ENCODE peak calls at places on chromosomes 1 and 21, in four cellular contexts. K is heart left ventricle, Y is IMR-90, B is OCI-LY7. L is an unnamed sample.

GRCh38 chr1:231724876-231725647 is 98.5 kb downstream of the DISC1 start:
- DNase-seq in K (peak; percentile 34), Y (peak; percentile 36), B (peak; percentile 60), L (peak; percentile 69)

GRCh38 chr1:111598534-111598933 is 21.1 kb upstream of the RAP1A start:
- DNase-seq in K (no peak), Y (no peak), B (no peak), L (no peak)

GRCh38 chr1:15942661-15943514 is 33.0 kb downstream of the ZBTB17 start:
- DNase-seq in K (no peak), Y (no peak), B (no peak), L (no peak)

GRCh38 chr1:17565551-17565971 is 26.1 kb downstream of the ARHGEF10L start:
- DNase-seq in K (no peak), Y (no peak), B (no peak), L (no peak)

GRCh38 chr1:205217418-205217817 is 5.9 kb upstream of the DSTYK start:
- DNase-seq in K (no peak), Y (no peak), B (no peak), L (no peak)

GRCh38 chr21:41706678-41707077 is 60.2 kb downstream of the RIPK4 start:
- DNase-seq in K (no peak), Y (peak; percentile 39), B (no peak), L (no peak)

GRCh38 chr1:241608379-241609033 is 31.7 kb downstream of the CHML start:
- DNase-seq in K (no peak), Y (peak; percentile 79), B (no peak), L (no peak)

GRCh38 chr1:78292361-78292760 is 198.4 kb upstream of the PTGFR start:
- DNase-seq in K (peak; percentile 29), Y (peak; percentile 51), B (no peak), L (no peak)

GRCh38 chr1:30908886-30909777 is 574 bp upstream of the SDC3 start:
- DNase-seq in K (no peak), Y (no peak), B (no peak), L (peak; percentile 58)

GRCh38 chr21:45443595-45444181 is 38.7 kb downstream of the COL18A1 start:
- DNase-seq in K (no peak), Y (no peak), B (no peak), L (no peak)

GRCh38 chr1:231192620-231193163 is 30.8 kb downstream of the TRIM67 start:
- DNase-seq in K (peak; percentile 72), Y (no peak), B (no peak), L (no peak)

GRCh38 chr1:33687000-33687399 is 176.9 kb upstream of the HMGB4 start:
- DNase-seq in K (no peak), Y (no peak), B (no peak), L (no peak)

GRCh38 chr1:24338447-24338846 is 19.3 kb downstream of the GRHL3 start:
- DNase-seq in K (no peak), Y (no peak), B (no peak), L (no peak)

GRCh38 chr1:167601442-167602380 is 28.3 kb upstream of the RCSD1 start:
- DNase-seq in K (peak; percentile 51), Y (no peak), B (peak; percentile 79), L (no peak)

GRCh38 chr1:197268012-197268411 is at the start of gene CRB1:
- DNase-seq in K (no peak), Y (no peak), B (peak; percentile 2), L (no peak)

GRCh38 chr1:24762133-24762676 is 17.0 kb downstream of the CLIC4 start:
- DNase-seq in K (no peak), Y (peak; percentile 75), B (no peak), L (no peak)

GRCh38 chr1:154404984-154405761 is at the start of gene IL6R:
- DNase-seq in K (peak; percentile 97), Y (peak; percentile 93), B (peak; percentile 16), L (peak; percentile 75)

GRCh38 chr21:45843426-45843825 is 138.1 kb upstream of the COL6A1 start:
- DNase-seq in K (no peak), Y (no peak), B (no peak), L (no peak)

GRCh38 chr1:181140891-181141290 is 52.4 kb downstream of the IER5 start:
- DNase-seq in K (no peak), Y (no peak), B (no peak), L (no peak)

GRCh38 chr1:116586741-116587143 is 15.9 kb upstream of the CD58 start:
- DNase-seq in K (no peak), Y (no peak), B (no peak), L (peak; percentile 28)

GRCh38 chr1:202858306-202858705 is 30.6 kb downstream of the RABIF start:
- DNase-seq in K (peak; percentile 75), Y (peak; percentile 7), B (no peak), L (no peak)

GRCh38 chr1:65149391-65149729 is 1.4 kb downstream of the AK4 start:
- DNase-seq in K (no peak), Y (no peak), B (no peak), L (no peak)

GRCh38 chr21:42102063-42102462 is 30.9 kb downstream of the UMODL1 start:
- DNase-seq in K (no peak), Y (no peak), B (no peak), L (no peak)

GRCh38 chr1:164723296-164723731 is 164.3 kb downstream of the PBX1 start:
- DNase-seq in K (no peak), Y (no peak), B (no peak), L (no peak)

GRCh38 chr1:156471496-156472490 is 28.8 kb downstream of the MEF2D start:
- DNase-seq in K (peak; percentile 90), Y (no peak), B (no peak), L (no peak)

GRCh38 chr1:22780696-22781095 is 70.1 kb downstream of the EPHB2 start:
- DNase-seq in K (no peak), Y (peak; percentile 16), B (peak; percentile 2), L (peak; percentile 27)

GRCh38 chr1:68065766-68066165 is 15.3 kb upstream of the DIRAS3 start:
- DNase-seq in K (no peak), Y (no peak), B (no peak), L (no peak)

GRCh38 chr1:3850857-3851256 is 6.2 kb downstream of the CEP104 start:
- DNase-seq in K (no peak), Y (no peak), B (no peak), L (no peak)

GRCh38 chr21:33598051-33598450 is 9.6 kb upstream of the DONSON start:
- DNase-seq in K (no peak), Y (no peak), B (no peak), L (no peak)

GRCh38 chr1:66564250-66564649 is 30.3 kb downstream of the SGIP1 start:
- DNase-seq in K (no peak), Y (peak; percentile 99), B (no peak), L (no peak)

GRCh38 chr1:211713231-211713630 is 37.8 kb upstream of the NEK2 start:
- DNase-seq in K (no peak), Y (no peak), B (no peak), L (no peak)

GRCh38 chr1:59081795-59082194 is 215.1 kb upstream of the FGGY start:
- DNase-seq in K (no peak), Y (no peak), B (no peak), L (no peak)

GRCh38 chr1:96971849-96972602 is 250.4 kb downstream of the PTBP2 start:
- DNase-seq in K (no peak), Y (peak; percentile 35), B (no peak), L (no peak)

GRCh38 chr21:46229133-46229922 is 754 bp upstream of the LSS start:
- DNase-seq in K (peak; percentile 60), Y (no peak), B (no peak), L (no peak)

GRCh38 chr1:29802181-29803068 is 566.1 kb downstream of the PTPRU start:
- DNase-seq in K (no peak), Y (no peak), B (no peak), L (peak; percentile 65)

DNA sequence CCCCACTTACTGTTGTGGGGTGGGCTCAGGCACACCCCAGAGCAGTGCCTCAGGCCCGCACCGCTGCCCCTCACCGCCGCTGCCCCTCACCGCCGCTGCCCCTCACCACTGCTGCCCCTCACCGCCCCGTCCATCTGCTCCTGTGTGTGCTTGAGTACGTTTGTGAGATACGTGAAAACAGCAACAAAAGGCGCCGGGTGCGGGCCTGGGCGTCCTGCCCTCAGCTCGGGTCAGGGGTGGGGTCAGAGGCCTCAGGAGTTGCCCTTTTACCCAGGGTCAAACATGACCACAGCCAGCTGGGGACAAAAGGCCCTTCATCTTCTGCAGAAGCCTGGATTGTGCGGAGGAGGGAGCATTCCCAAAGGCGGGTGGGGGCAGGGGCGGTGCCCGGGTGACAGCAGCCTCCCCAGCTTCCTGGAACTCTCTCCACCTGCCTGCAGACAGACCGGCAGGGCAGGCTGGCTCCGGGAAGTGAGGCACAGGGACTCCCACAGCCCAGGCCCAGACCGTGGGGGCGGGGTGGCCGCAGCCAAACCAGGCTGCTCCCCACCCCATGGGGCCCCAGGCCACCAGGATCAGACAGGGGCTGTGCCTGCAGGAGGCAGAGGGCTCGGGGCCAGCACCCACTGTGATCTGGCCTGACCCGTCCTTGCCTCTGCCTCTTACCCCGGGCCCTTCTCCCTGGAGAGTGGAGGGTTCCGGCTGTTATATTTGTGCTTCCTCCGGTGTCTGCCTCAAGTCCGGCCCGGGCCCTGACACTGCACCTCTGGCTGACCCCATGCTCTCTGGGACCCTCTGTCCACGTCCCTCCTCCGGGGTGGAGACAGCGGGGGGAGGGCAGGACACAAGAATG is 2.3 kb upstream of the VWA1 start:
- DNase-seq in K (peak; percentile 90), Y (no peak), B (no peak), L (no peak)
- H3K4me1 ChIP-seq in K (peaks cover 76% of the 10 kb centered on the region), Y (peaks cover 25% of the 10 kb centered on the region), B (no peaks in the 10 kb centered on the region), L (peaks cover 11% of the 10 kb centered on the region)

GRCh38 chr1:198901280-198901679 is 262.4 kb downstream of the PTPRC start:
- DNase-seq in K (no peak), Y (no peak), B (no peak), L (peak; percentile 56)

GRCh38 chr1:198902616-198903140 is 263.8 kb downstream of the PTPRC start:
- DNase-seq in K (peak; percentile 25), Y (no peak), B (no peak), L (peak; percentile 64)

GRCh38 chr1:198906739-198907422 is 268.0 kb downstream of the PTPRC start:
- DNase-seq in K (no peak), Y (no peak), B (no peak), L (no peak)

GRCh38 chr1:198904356-198904755 is 265.5 kb downstream of the PTPRC start:
- DNase-seq in K (no peak), Y (peak; percentile 64), B (no peak), L (no peak)

GRCh38 chr1:198903203-198903602 is 264.4 kb downstream of the PTPRC start:
- DNase-seq in K (peak; percentile 19), Y (no peak), B (no peak), L (peak; percentile 93)
- TF ChIP-seq CTCF in K (no peak), Y (no peak), B (no peak), L (no peak)

DNA sequence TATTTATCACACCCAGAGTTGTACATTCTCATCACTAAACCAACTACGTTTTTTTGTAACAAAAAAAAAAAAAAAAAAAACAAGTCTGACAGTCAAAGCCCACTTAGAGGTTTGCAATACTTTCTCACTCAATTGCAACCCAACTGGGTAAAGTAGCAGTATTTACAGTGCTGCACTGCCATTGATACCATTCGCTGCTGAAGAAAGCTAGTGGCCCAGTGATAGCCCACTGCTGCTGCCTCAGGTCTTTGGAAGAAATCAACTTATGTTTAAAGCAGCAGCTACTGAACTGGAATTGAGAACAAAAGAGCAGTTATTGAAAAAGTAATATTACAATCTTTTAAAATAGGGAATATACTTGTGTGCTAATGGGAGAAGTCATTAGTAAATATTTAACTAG is 2.7 kb downstream of the HNRNPU start:
- DNase-seq in K (no peak), Y (no peak), B (no peak), L (no peak)
- H3K4me1 ChIP-seq in K (peaks cover 70% of the 10 kb centered on the region), Y (peaks cover 6% of the 10 kb centered on the region), B (peaks cover 58% of the 10 kb centered on the region), L (peaks cover 30% of the 10 kb centered on the region)

GRCh38 chr1:159197767-159198557 is 6.7 kb upstream of the ACKR1 start:
- DNase-seq in K (peak; percentile 37), Y (peak; percentile 72), B (peak; percentile 68), L (peak; percentile 78)
- TF ChIP-seq CTCF in K (peak; percentile 80), Y (peak; percentile 93), B (peak; percentile 85), L (peak; percentile 84)

GRCh38 chr1:161199506-161200119 is 759 bp upstream of the ADAMTS4 start:
- DNase-seq in K (no peak), Y (no peak), B (no peak), L (peak; percentile 76)
- H3K4me1 ChIP-seq in K (peaks cover 87% of the 10 kb centered on the region), Y (peaks cover 31% of the 10 kb centered on the region), B (peaks cover 48% of the 10 kb centered on the region), L (peaks cover 51% of the 10 kb centered on the region)

L was measured in A673.